ENCODE peak calls at places on chromosome 11, in five cellular contexts. X is ovary, T is NCI-H774, W is smooth muscle cell of the brain vasculature, K is hepatic stellate cell. E is an unnamed sample.

GRCh38 chr11:116891746-116892145 is 54.3 kb upstream of the APOA1 start:
- DNase-seq in X (no peak), T (no peak), W (no peak), K (no peak), E (no peak)

GRCh38 chr11:119337581-119338317 is 2.9 kb downstream of the C1QTNF5 start:
- DNase-seq in X (no peak), T (no peak), W (no peak), K (peak; percentile 90), E (peak; percentile 66)

GRCh38 chr11:37957717-37958116 is 1359.7 kb upstream of the RAG2 start:
- DNase-seq in X (no peak), T (no peak), W (no peak), K (no peak), E (no peak)

GRCh38 chr11:86740628-86741488 is 59.5 kb upstream of the PRSS23 start:
- DNase-seq in X (peak; percentile 63), T (no peak), W (peak; percentile 93), K (peak; percentile 76), E (peak; percentile 91)

GRCh38 chr11:3942956-3943497 is 87.6 kb downstream of the STIM1 start:
- DNase-seq in X (no peak), T (no peak), W (no peak), K (no peak), E (no peak)

GRCh38 chr11:17922474-17922788 is 90.4 kb downstream of the SERGEF start:
- DNase-seq in X (no peak), T (no peak), W (no peak), K (no peak), E (no peak)

GRCh38 chr11:73386026-73386425 is 9.8 kb downstream of the RELT start:
- DNase-seq in X (no peak), T (no peak), W (no peak), K (no peak), E (no peak)

GRCh38 chr11:33773399-33774355 is 643 bp downstream of the FBXO3 start:
- DNase-seq in X (no peak), T (no peak), W (no peak), K (peak; percentile 24), E (peak; percentile 21)

GRCh38 chr11:78323356-78323755 is 94.3 kb downstream of the GAB2 start:
- DNase-seq in X (no peak), T (no peak), W (no peak), K (no peak), E (no peak)

GRCh38 chr11:47318166-47318565 is 34.3 kb downstream of the MYBPC3 start:
- DNase-seq in X (no peak), T (no peak), W (no peak), K (no peak), E (no peak)

GRCh38 chr11:134272381-134273316 is 3.5 kb upstream of the GLB1L3 start:
- DNase-seq in X (no peak), T (no peak), W (no peak), K (peak; percentile 29), E (no peak)

GRCh38 chr11:96311120-96311568 is 31.9 kb downstream of the MAML2 start:
- DNase-seq in X (no peak), T (peak; percentile 4), W (no peak), K (no peak), E (peak; percentile 57)

GRCh38 chr11:29019960-29020683 is 911.9 kb downstream of the METTL15 start:
- DNase-seq in X (no peak), T (peak; percentile 11), W (no peak), K (peak; percentile 1), E (peak; percentile 46)

GRCh38 chr11:82546556-82547162 is 187.0 kb downstream of the FAM181B start:
- DNase-seq in X (no peak), T (no peak), W (no peak), K (no peak), E (no peak)

GRCh38 chr11:107666911-107667568 is 44.8 kb downstream of the SLN start:
- DNase-seq in X (no peak), T (no peak), W (no peak), K (no peak), E (no peak)

GRCh38 chr11:122791836-122792235 is 46.5 kb upstream of the CRTAM start:
- DNase-seq in X (no peak), T (no peak), W (no peak), K (peak; percentile 54), E (peak; percentile 63)

GRCh38 chr11:41720761-41721160 is 261.3 kb upstream of the LRRC4C start:
- DNase-seq in X (no peak), T (no peak), W (no peak), K (no peak), E (no peak)

GRCh38 chr11:97740783-97741151 is 1280.0 kb upstream of the CNTN5 start:
- DNase-seq in X (no peak), T (no peak), W (no peak), K (no peak), E (no peak)

GRCh38 chr11:111512296-111513239 is at the start of gene BTG4:
- DNase-seq in X (no peak), T (no peak), W (no peak), K (peak; percentile 47), E (peak; percentile 27)

GRCh38 chr11:134958336-134958640 is 546.2 kb upstream of the B3GAT1 start:
- DNase-seq in X (no peak), T (no peak), W (no peak), K (no peak), E (no peak)

GRCh38 chr11:85137597-85137996 is 489.5 kb downstream of the DLG2 start:
- DNase-seq in X (no peak), T (peak; percentile 65), W (no peak), K (no peak), E (no peak)

GRCh38 chr11:114063149-114063828 is 3.8 kb downstream of the ZBTB16 start:
- DNase-seq in X (no peak), T (no peak), W (no peak), K (no peak), E (no peak)

GRCh38 chr11:33505140-33505539 is 195.5 kb downstream of the C11orf91 start:
- DNase-seq in X (no peak), T (no peak), W (no peak), K (no peak), E (no peak)

GRCh38 chr11:131195801-131196517 is 174.5 kb upstream of the NTM start:
- DNase-seq in X (peak; percentile 33), T (no peak), W (no peak), K (no peak), E (peak; percentile 75)

GRCh38 chr11:124586247-124586860 is 16.6 kb downstream of the OR8A1 start:
- DNase-seq in X (no peak), T (peak; percentile 45), W (peak; percentile 54), K (peak; percentile 5), E (peak; percentile 46)

GRCh38 chr11:121557348-121557747 is 104.6 kb upstream of the SORL1-AS1 start:
- DNase-seq in X (no peak), T (no peak), W (no peak), K (no peak), E (peak; percentile 40)

GRCh38 chr11:12066799-12067508 is 43.4 kb upstream of the MICAL2 start:
- DNase-seq in X (no peak), T (no peak), W (no peak), K (no peak), E (peak; percentile 63)